ENCODE peak calls at places on chromosome 9, in seven cellular contexts. V is endodermal cell, W is neural progenitor cell, X is ascending aorta, H is uterus, Q is keratinocyte, M is A549. S is an unnamed sample.

GRCh38 chr9:34612788-34613390 is 992 bp upstream of the RPP25L start:
- DNase-seq in V (peak; percentile 93), X (peak; percentile 90), Q (no peak), M (peak; percentile 86), H (peak; percentile 83), W (peak; percentile 94), S (no peak)

GRCh38 chr9:106921989-106922388 is 59.0 kb downstream of the ZNF462 start:
- DNase-seq in H (no peak), Q (no peak), M (no peak), W (no peak), X (no peak), V (no peak), S (no peak)

GRCh38 chr9:91067306-91067860 is 265.8 kb downstream of the SYK start:
- DNase-seq in H (no peak), X (no peak), W (no peak), M (no peak), Q (no peak), V (no peak), S (no peak)

GRCh38 chr9:120626512-120626911 is 46.5 kb upstream of the CDK5RAP2 start:
- DNase-seq in Q (no peak), W (no peak), V (no peak), M (no peak), X (no peak), H (no peak), S (no peak)

GRCh38 chr9:86464242-86464641 is 110.0 kb upstream of the TUT7 start:
- DNase-seq in Q (no peak), X (no peak), H (no peak), V (no peak), M (no peak), W (no peak), S (no peak)

GRCh38 chr9:133058550-133059320 is 3.0 kb upstream of the CEL start:
- DNase-seq in W (no peak), V (no peak), M (no peak), H (no peak), X (no peak), Q (no peak), S (no peak)

GRCh38 chr9:2299156-2299842 is 284.2 kb downstream of the SMARCA2 start:
- DNase-seq in X (no peak), H (no peak), Q (no peak), W (no peak), M (no peak), V (no peak), S (no peak)

GRCh38 chr9:135254176-135255032 is 166.9 kb downstream of the OLFM1 start:
- DNase-seq in V (no peak), X (no peak), M (no peak), H (no peak), W (no peak), Q (no peak), S (no peak)

GRCh38 chr9:42852133-42852532 is 668.7 kb downstream of the SPATA31A6 start:
- DNase-seq in X (no peak), V (peak; percentile 90), W (peak; percentile 62), Q (no peak), M (peak; percentile 0), H (no peak), S (no peak)

GRCh38 chr9:20783057-20784038 is 99.3 kb downstream of the FOCAD start:
- DNase-seq in V (no peak), M (no peak), H (no peak), X (no peak), Q (peak; percentile 36), W (no peak), S (no peak)

GRCh38 chr9:91489391-91489899 is 65.8 kb upstream of the NFIL3 start:
- DNase-seq in H (no peak), M (no peak), W (no peak), X (no peak), V (no peak), Q (no peak), S (no peak)

GRCh38 chr9:19269582-19269981 is 39.1 kb downstream of the DENND4C start:
- DNase-seq in M (no peak), X (no peak), H (no peak), W (no peak), Q (no peak), V (no peak), S (no peak)

GRCh38 chr9:37899041-37899440 is 4.9 kb downstream of the SLC25A51 start:
- DNase-seq in H (no peak), Q (no peak), W (no peak), V (no peak), X (no peak), M (no peak), S (no peak)

GRCh38 chr9:34375901-34376595 is 650 bp downstream of the MYORG start:
- DNase-seq in H (peak; percentile 50), X (peak; percentile 82), V (peak; percentile 90), M (peak; percentile 74), Q (no peak), W (peak; percentile 45), S (no peak)

GRCh38 chr9:86975086-86975485 is 27.8 kb upstream of the GAS1 start:
- DNase-seq in M (no peak), W (no peak), H (no peak), V (no peak), Q (no peak), X (no peak), S (no peak)

GRCh38 chr9:97386733-97387503 is 25.0 kb upstream of the TDRD7 start:
- DNase-seq in H (peak; percentile 24), X (peak; percentile 77), Q (no peak), W (peak; percentile 80), M (peak; percentile 77), V (peak; percentile 97), S (no peak)

GRCh38 chr9:135490166-135490870 is 10.2 kb upstream of the MRPS2 start:
- DNase-seq in Q (no peak), H (no peak), W (no peak), X (no peak), V (no peak), M (no peak), S (no peak)

GRCh38 chr9:89022902-89023301 is 31.6 kb downstream of the S1PR3 start:
- DNase-seq in H (peak; percentile 82), M (no peak), X (no peak), Q (no peak), V (no peak), W (no peak), S (no peak)

DNA sequence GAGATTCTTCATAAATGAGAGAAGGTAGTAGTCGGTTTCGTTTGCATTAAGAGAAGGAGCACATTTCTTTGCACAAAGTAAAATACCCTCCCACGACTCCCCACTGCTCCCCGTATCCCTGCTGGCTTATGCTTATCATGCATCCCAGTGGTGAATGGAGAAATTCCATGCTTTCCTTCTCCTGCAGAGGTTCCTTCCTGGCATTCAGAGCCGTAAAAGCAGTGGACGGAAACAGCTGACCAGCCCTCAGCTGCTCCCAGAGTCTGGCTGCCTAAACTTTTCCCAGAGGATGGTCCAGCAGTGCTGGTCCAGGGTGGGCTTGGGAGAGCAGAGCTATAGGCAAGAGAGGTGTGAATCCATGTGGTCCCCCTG is 93.1 kb downstream of the C9orf152 start:
- DNase-seq in W (no peak), M (no peak), H (no peak), V (no peak), X (no peak), Q (no peak), S (no peak)
- H3K4me3 ChIP-seq in W (no peak overlapping the region), M (no peak overlapping the region), H (no peak overlapping the region), V (no peak overlapping the region), X (no peak overlapping the region), Q (no peak overlapping the region), S (no peak overlapping the region)

GRCh38 chr9:114879165-114879564 is 51.2 kb downstream of the TNFSF8 start:
- DNase-seq in V (no peak), H (no peak), W (no peak), M (no peak), Q (no peak), X (no peak), S (no peak)
- H3K9me3 ChIP-seq in V (peaks cover 15% of the 10 kb centered on the region), H (no peaks in the 10 kb centered on the region), W (no peaks in the 10 kb centered on the region), M (peaks cover 42% of the 10 kb centered on the region), Q (no peaks in the 10 kb centered on the region), X (no peaks in the 10 kb centered on the region), S (no peaks in the 10 kb centered on the region)

GRCh38 chr9:112378441-112379176 is 1.3 kb upstream of the HSDL2 start:
- DNase-seq in X (peak; percentile 63), H (no peak), Q (no peak), V (peak; percentile 51), M (no peak), W (no peak), S (no peak)
- H3K4me3 ChIP-seq in X (peak overlapping the region; percentile 89), H (peak overlapping the region; percentile 94), Q (peak overlapping the region; percentile 97), V (peak overlapping the region; percentile 96), M (peak overlapping the region; percentile 70), W (peak overlapping the region; percentile 71), S (peak overlapping the region; percentile 93)

DNA sequence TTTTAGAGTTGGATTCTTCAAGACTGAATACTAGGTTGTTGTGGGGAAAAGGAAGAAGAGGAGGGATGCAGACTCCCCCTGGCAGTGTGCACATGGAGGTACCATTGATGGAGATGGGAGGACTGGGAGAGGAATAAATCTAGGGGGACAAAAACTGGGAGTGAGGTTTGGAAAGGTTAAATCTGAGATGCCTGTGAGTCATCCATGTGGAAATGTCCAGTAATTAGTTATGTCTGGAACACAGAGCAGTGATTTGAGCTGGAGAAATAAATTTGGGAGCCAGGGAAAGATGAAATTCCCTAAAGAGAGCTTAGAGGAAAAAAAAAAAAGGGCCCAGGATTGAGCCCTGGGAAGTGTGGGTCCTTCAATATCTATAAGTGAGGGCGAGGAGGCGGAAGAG is 8.0 kb upstream of the CCIN start:
- DNase-seq in H (no peak), W (no peak), V (no peak), X (no peak), M (no peak), Q (no peak), S (no peak)
- H3K9me3 ChIP-seq in H (no peaks in the 10 kb centered on the region), W (no peaks in the 10 kb centered on the region), V (peaks cover 25% of the 10 kb centered on the region), X (no peaks in the 10 kb centered on the region), M (peaks cover 16% of the 10 kb centered on the region), Q (no peaks in the 10 kb centered on the region), S (no peaks in the 10 kb centered on the region)

DNA sequence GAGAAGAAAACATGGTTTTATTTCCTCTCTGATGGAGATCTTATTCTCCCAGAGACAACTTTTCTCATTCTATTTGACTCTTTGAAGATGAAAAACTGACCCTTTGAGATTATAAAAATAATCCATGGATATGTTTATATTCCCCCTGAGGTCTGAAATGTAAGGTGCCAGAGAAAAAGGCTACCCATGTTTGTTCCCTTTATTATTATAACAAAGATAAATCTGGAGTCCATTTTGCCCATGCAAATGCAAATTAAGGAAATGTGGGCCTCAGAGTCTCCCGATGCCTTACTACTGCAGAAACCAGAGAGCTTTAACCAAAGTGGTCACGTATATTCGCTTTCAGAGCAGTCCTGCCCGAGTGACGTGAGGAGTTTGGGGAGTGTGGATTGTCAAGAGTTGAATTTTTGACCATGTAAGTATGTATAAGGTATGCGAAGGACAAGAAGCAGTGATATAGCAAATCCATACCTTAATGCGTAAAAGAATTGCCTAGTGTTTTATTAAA is 312.5 kb downstream of the RASEF start:
- DNase-seq in H (no peak), Q (no peak), X (no peak), W (no peak), V (no peak), M (no peak), S (no peak)
- H3K4me3 ChIP-seq in H (no peak overlapping the region), Q (no peak overlapping the region), X (no peak overlapping the region), W (no peak overlapping the region), V (no peak overlapping the region), M (no peak overlapping the region), S (no peak overlapping the region)